ENCODE peak calls at places on chromosomes 11 and 22, in five cellular contexts. One of them, this sample, is unnamed.

GRCh38 chr22:23414727-23415489 is 165.2 kb downstream of the IGLL1 start:
- DNase-seq in PC-3: no peak
- DNase-seq in GM23248: no peak
- DNase-seq in aorta: no peak
- DNase-seq in H9: no peak
- DNase-seq in this sample: no peak

GRCh38 chr22:24465566-24465965 is 29.6 kb upstream of the UPB1 start:
- DNase-seq in PC-3: no peak
- DNase-seq in GM23248: peak
- DNase-seq in aorta: no peak
- DNase-seq in H9: no peak
- DNase-seq in this sample: peak

GRCh38 chr11:125626381-125626950 is 1.5 kb downstream of the CHEK1 start:
- DNase-seq in PC-3: no peak
- DNase-seq in GM23248: peak
- DNase-seq in aorta: no peak
- DNase-seq in H9: no peak
- DNase-seq in this sample: no peak

GRCh38 chr11:34614334-34615113 is 6.4 kb upstream of the EHF start:
- DNase-seq in PC-3: no peak
- DNase-seq in GM23248: peak
- DNase-seq in aorta: no peak
- DNase-seq in H9: no peak
- DNase-seq in this sample: no peak

GRCh38 chr11:29989181-29989580 is 27.6 kb downstream of the KCNA4 start:
- DNase-seq in PC-3: no peak
- DNase-seq in GM23248: peak
- DNase-seq in aorta: no peak
- DNase-seq in H9: no peak
- DNase-seq in this sample: peak

GRCh38 chr11:78961938-78962701 is 387.5 kb upstream of the NARS2 start:
- DNase-seq in PC-3: peak
- DNase-seq in GM23248: peak
- DNase-seq in aorta: peak
- DNase-seq in H9: peak
- DNase-seq in this sample: peak

GRCh38 chr11:129457321-129457720 is 81.7 kb downstream of the BARX2 start:
- DNase-seq in PC-3: peak
- DNase-seq in GM23248: no peak
- DNase-seq in aorta: no peak
- DNase-seq in H9: no peak
- DNase-seq in this sample: peak

GRCh38 chr11:65492637-65493366 is 6.0 kb upstream of the MALAT1 start:
- DNase-seq in PC-3: no peak
- DNase-seq in GM23248: peak
- DNase-seq in aorta: peak
- DNase-seq in H9: no peak
- DNase-seq in this sample: peak

GRCh38 chr22:41598081-41598480 is 8.4 kb upstream of the PMM1 start:
- DNase-seq in PC-3: peak
- DNase-seq in GM23248: peak
- DNase-seq in aorta: no peak
- DNase-seq in H9: no peak
- DNase-seq in this sample: peak

GRCh38 chr11:133864756-133865155 is 19.4 kb upstream of the SPATA19 start:
- DNase-seq in PC-3: no peak
- DNase-seq in GM23248: no peak
- DNase-seq in aorta: no peak
- DNase-seq in H9: no peak
- DNase-seq in this sample: no peak

GRCh38 chr22:37088750-37089408 is 20.6 kb downstream of the TMPRSS6 start:
- DNase-seq in PC-3: no peak
- DNase-seq in GM23248: no peak
- DNase-seq in aorta: no peak
- DNase-seq in H9: no peak
- DNase-seq in this sample: no peak

GRCh38 chr11:2207773-2208621 is 36.4 kb upstream of the TH start:
- DNase-seq in PC-3: no peak
- DNase-seq in GM23248: no peak
- DNase-seq in aorta: no peak
- DNase-seq in H9: peak
- DNase-seq in this sample: no peak

GRCh38 chr22:26922804-26923203 is 265.4 kb downstream of the MIAT start:
- DNase-seq in PC-3: no peak
- DNase-seq in GM23248: no peak
- DNase-seq in aorta: no peak
- DNase-seq in H9: peak
- DNase-seq in this sample: peak

GRCh38 chr22:36368359-36368983 is 19.3 kb downstream of the MYH9 start:
- DNase-seq in PC-3: peak
- DNase-seq in GM23248: peak
- DNase-seq in aorta: no peak
- DNase-seq in H9: peak
- DNase-seq in this sample: peak

GRCh38 chr11:65590240-65590738 is 5.3 kb downstream of the KCNK7 start:
- DNase-seq in PC-3: no peak
- DNase-seq in GM23248: no peak
- DNase-seq in aorta: no peak
- DNase-seq in H9: no peak
- DNase-seq in this sample: no peak

GRCh38 chr22:43227231-43227630 is 40.3 kb upstream of the TTLL12 start:
- DNase-seq in PC-3: no peak
- DNase-seq in GM23248: no peak
- DNase-seq in aorta: no peak
- DNase-seq in H9: no peak
- DNase-seq in this sample: no peak

GRCh38 chr11:57203359-57203758 is 21.6 kb downstream of the LRRC55 start:
- DNase-seq in PC-3: no peak
- DNase-seq in GM23248: peak
- DNase-seq in aorta: peak
- DNase-seq in H9: no peak
- DNase-seq in this sample: no peak

GRCh38 chr11:82239498-82239897 is 494.2 kb downstream of the FAM181B start:
- DNase-seq in PC-3: no peak
- DNase-seq in GM23248: no peak
- DNase-seq in aorta: no peak
- DNase-seq in H9: no peak
- DNase-seq in this sample: no peak

GRCh38 chr11:27553186-27553585 is 46.6 kb upstream of the LIN7C start:
- DNase-seq in PC-3: no peak
- DNase-seq in GM23248: peak
- DNase-seq in aorta: no peak
- DNase-seq in H9: no peak
- DNase-seq in this sample: peak

GRCh38 chr11:44071157-44071556 is 5.1 kb downstream of the ACCS start:
- DNase-seq in PC-3: no peak
- DNase-seq in GM23248: no peak
- DNase-seq in aorta: no peak
- DNase-seq in H9: peak
- DNase-seq in this sample: no peak

GRCh38 chr11:69467646-69468045 is 13.8 kb upstream of the LINC01488 start:
- DNase-seq in PC-3: no peak
- DNase-seq in GM23248: no peak
- DNase-seq in aorta: peak
- DNase-seq in H9: no peak
- DNase-seq in this sample: no peak

GRCh38 chr11:88051386-88051785 is 123.9 kb downstream of the RAB38 start:
- DNase-seq in PC-3: peak
- DNase-seq in GM23248: peak
- DNase-seq in aorta: no peak
- DNase-seq in H9: no peak
- DNase-seq in this sample: peak

GRCh38 chr11:31790649-31791048 is 20.5 kb downstream of the PAX6 start:
- DNase-seq in PC-3: no peak
- DNase-seq in GM23248: no peak
- DNase-seq in aorta: no peak
- DNase-seq in H9: no peak
- DNase-seq in this sample: no peak

GRCh38 chr11:74084796-74085541 is 76.1 kb upstream of the UCP3 start:
- DNase-seq in PC-3: peak
- DNase-seq in GM23248: peak
- DNase-seq in aorta: no peak
- DNase-seq in H9: no peak
- DNase-seq in this sample: no peak

GRCh38 chr11:65420506-65421203 is 1.9 kb upstream of the NEAT1 start:
- DNase-seq in PC-3: no peak
- DNase-seq in GM23248: no peak
- DNase-seq in aorta: no peak
- DNase-seq in H9: no peak
- DNase-seq in this sample: no peak

GRCh38 chr11:17531818-17532131 is 12.4 kb downstream of the USH1C start:
- DNase-seq in PC-3: no peak
- DNase-seq in GM23248: peak
- DNase-seq in aorta: no peak
- DNase-seq in H9: no peak
- DNase-seq in this sample: no peak

GRCh38 chr11:126415669-126416420 is 60.4 kb downstream of the ST3GAL4 start:
- DNase-seq in PC-3: no peak
- DNase-seq in GM23248: no peak
- DNase-seq in aorta: peak
- DNase-seq in H9: no peak
- DNase-seq in this sample: no peak

GRCh38 chr11:6574816-6575715 is 28.4 kb downstream of the RRP8 start:
- DNase-seq in PC-3: no peak
- DNase-seq in GM23248: no peak
- DNase-seq in aorta: no peak
- DNase-seq in H9: no peak
- DNase-seq in this sample: no peak